ENCODE peak calls at places on chromosome 21, in eight cellular contexts. F is activated T-cell treated with anti-CD3 and anti-CD28 coated beads for 24 hours; X is RPMI7951; Q is NCI-H446; M is activated naive CD4-positive, alpha-beta T cell; E is ascending aorta; O is astrocyte of the spinal cord; D is head of caudate nucleus. A is an unnamed sample.

GRCh38 chr21:42997053-42997452 is 22.7 kb downstream of the PKNOX1 start:
- DNase-seq in X (peak), E (peak), F (no peak), Q (no peak), D (peak), M (no peak), O (peak), A (no peak)

GRCh38 chr21:15804247-15804985 is 74.6 kb downstream of the USP25 start:
- DNase-seq in D (peak), X (peak), M (no peak), E (no peak), O (no peak), Q (peak), F (no peak), A (no peak)

GRCh38 chr21:38123626-38124025 is 133.2 kb upstream of the KCNJ15 start:
- DNase-seq in D (no peak), F (no peak), M (no peak), E (no peak), Q (no peak), X (no peak), O (no peak), A (no peak)

GRCh38 chr21:42311160-42311559 is 4.0 kb downstream of the TFF3 start:
- DNase-seq in O (no peak), D (no peak), M (no peak), F (no peak), E (no peak), Q (no peak), X (no peak), A (no peak)

GRCh38 chr21:41672543-41672915 is 94.3 kb downstream of the RIPK4 start:
- DNase-seq in Q (no peak), O (no peak), F (no peak), E (no peak), M (no peak), D (no peak), X (no peak), A (no peak)

GRCh38 chr21:39136711-39137110 is 46.5 kb downstream of the PSMG1 start:
- DNase-seq in D (no peak), O (peak), F (no peak), Q (no peak), X (peak), M (no peak), E (no peak), A (no peak)

GRCh38 chr21:44800971-44801467 is 601 bp downstream of the UBE2G2 start:
- DNase-seq in E (no peak), X (peak), D (peak), O (peak), M (no peak), Q (no peak), F (no peak), A (no peak)

GRCh38 chr21:22476726-22477646 is 1478.8 kb downstream of the NCAM2 start:
- DNase-seq in Q (peak), M (no peak), X (no peak), O (no peak), E (no peak), F (no peak), D (peak), A (no peak)

GRCh38 chr21:45261093-45261492 is 26.6 kb downstream of the POFUT2 start:
- DNase-seq in F (no peak), Q (no peak), O (no peak), E (no peak), D (no peak), M (no peak), X (no peak), A (no peak)

GRCh38 chr21:19463966-19464365 is 1060.4 kb upstream of the TMPRSS15 start:
- DNase-seq in E (no peak), M (no peak), Q (no peak), D (no peak), O (no peak), F (no peak), X (no peak), A (no peak)

GRCh38 chr21:37915941-37916794 is at the start of gene KCNJ6:
- DNase-seq in E (no peak), Q (peak), D (peak), O (peak), F (no peak), M (no peak), X (no peak), A (no peak)

GRCh38 chr21:42654179-42654912 is 925 bp downstream of the PDE9A start:
- DNase-seq in F (no peak), E (no peak), O (no peak), M (peak), Q (peak), D (peak), X (no peak), A (no peak)

GRCh38 chr21:30620522-30620921 is at the start of gene KRTAP20-4:
- DNase-seq in D (no peak), O (no peak), Q (no peak), X (no peak), M (no peak), F (no peak), E (no peak), A (no peak)

GRCh38 chr21:37530901-37531351 is 164.4 kb downstream of the DYRK1A start:
- DNase-seq in F (no peak), D (no peak), O (no peak), Q (peak), M (no peak), X (no peak), E (no peak), A (no peak)

GRCh38 chr21:42833439-42833815 is 45.9 kb downstream of the WDR4 start:
- DNase-seq in E (no peak), Q (peak), O (no peak), M (peak), X (peak), F (peak), D (peak), A (no peak)

GRCh38 chr21:36516271-36516670 is 36.3 kb upstream of the CLDN14 start:
- DNase-seq in M (no peak), D (no peak), F (no peak), O (no peak), X (no peak), Q (no peak), E (no peak), A (no peak)

GRCh38 chr21:25313891-25314646 is 293.2 kb downstream of the MRPL39 start:
- DNase-seq in X (peak), D (no peak), M (no peak), F (no peak), O (peak), Q (peak), E (no peak), A (no peak)

GRCh38 chr21:33948951-33949444 is 33.4 kb upstream of the ATP5PO start:
- DNase-seq in O (no peak), Q (no peak), D (no peak), E (no peak), M (no peak), F (no peak), X (no peak), A (no peak)

GRCh38 chr21:43299441-43300277 is 127.3 kb downstream of the SIK1 start:
- DNase-seq in O (no peak), X (no peak), Q (no peak), D (no peak), E (no peak), M (no peak), F (no peak), A (no peak)